ENCODE peak calls at places on chromosomes 7 and 10, in seven cellular contexts. K is WERI-Rb-1, D is right atrium auricular region, X is transverse colon, H is body of pancreas, S is hepatocyte, M is neural progenitor cell. W is an unnamed sample.

GRCh38 chr7:24576171-24577052 is 3.2 kb downstream of the PALS2 start:
- DNase-seq in K (peak), D (no peak), X (no peak), H (peak), S (peak), M (peak), W (peak)

GRCh38 chr7:107560898-107561516 is 2.7 kb downstream of the COG5 start:
- DNase-seq in K (no peak), D (no peak), X (no peak), H (no peak), S (no peak), M (no peak), W (no peak)

GRCh38 chr10:60338002-60338564 is 51.6 kb downstream of the ANK3 start:
- DNase-seq in K (no peak), D (no peak), X (no peak), H (no peak), S (no peak), M (no peak), W (peak)

GRCh38 chr7:100895956-100896742 is 461 bp upstream of the ACHE start:
- DNase-seq in K (peak), D (no peak), X (peak), H (peak), S (peak), M (peak), W (peak)

GRCh38 chr7:31791881-31792280 is 104.9 kb downstream of the PPP1R17 start:
- DNase-seq in K (no peak), D (no peak), X (no peak), H (no peak), S (no peak), M (no peak), W (no peak)

GRCh38 chr7:71193099-71193810 is 61.3 kb downstream of the GALNT17 start:
- DNase-seq in K (no peak), D (no peak), X (no peak), H (no peak), S (no peak), M (no peak), W (peak)

GRCh38 chr7:33776791-33777190 is 128.5 kb upstream of the BMPER start:
- DNase-seq in K (no peak), D (no peak), X (no peak), H (no peak), S (no peak), M (no peak), W (no peak)

GRCh38 chr10:129966370-129966769 is 2.3 kb upstream of the EBF3 start:
- DNase-seq in K (no peak), D (no peak), X (no peak), H (no peak), S (no peak), M (no peak), W (no peak)

GRCh38 chr10:24944512-24945255 is 7.7 kb downstream of the PRTFDC1 start:
- DNase-seq in K (peak), D (no peak), X (peak), H (peak), S (peak), M (no peak), W (peak)

GRCh38 chr10:86958831-86959736 is 685 bp downstream of the SNCG start:
- DNase-seq in K (peak), D (no peak), X (no peak), H (peak), S (peak), M (no peak), W (peak)

GRCh38 chr10:73744690-73744994 is 470 bp downstream of the SEC24C start:
- DNase-seq in K (peak), D (no peak), X (peak), H (peak), S (peak), M (peak), W (no peak)

GRCh38 chr10:86693721-86694369 is 25.5 kb downstream of the LDB3 start:
- DNase-seq in K (peak), D (peak), X (peak), H (peak), S (peak), M (peak), W (peak)

GRCh38 chr10:12238821-12239220 is 42.8 kb downstream of the CDC123 start:
- DNase-seq in K (no peak), D (no peak), X (no peak), H (no peak), S (no peak), M (no peak), W (no peak)

GRCh38 chr10:97826892-97827291 is 22.8 kb upstream of the GOLGA7B start:
- DNase-seq in K (no peak), D (no peak), X (no peak), H (no peak), S (no peak), M (no peak), W (no peak)

GRCh38 chr10:97830064-97830463 is 19.6 kb upstream of the GOLGA7B start:
- DNase-seq in K (no peak), D (no peak), X (no peak), H (peak), S (no peak), M (no peak), W (no peak)

GRCh38 chr10:97827778-97828291 is 21.8 kb upstream of the GOLGA7B start:
- DNase-seq in K (no peak), D (no peak), X (no peak), H (no peak), S (no peak), M (no peak), W (no peak)

GRCh38 chr10:97825020-97825739 is 24.5 kb upstream of the GOLGA7B start:
- DNase-seq in K (no peak), D (no peak), X (no peak), H (no peak), S (no peak), M (no peak), W (no peak)

DNA sequence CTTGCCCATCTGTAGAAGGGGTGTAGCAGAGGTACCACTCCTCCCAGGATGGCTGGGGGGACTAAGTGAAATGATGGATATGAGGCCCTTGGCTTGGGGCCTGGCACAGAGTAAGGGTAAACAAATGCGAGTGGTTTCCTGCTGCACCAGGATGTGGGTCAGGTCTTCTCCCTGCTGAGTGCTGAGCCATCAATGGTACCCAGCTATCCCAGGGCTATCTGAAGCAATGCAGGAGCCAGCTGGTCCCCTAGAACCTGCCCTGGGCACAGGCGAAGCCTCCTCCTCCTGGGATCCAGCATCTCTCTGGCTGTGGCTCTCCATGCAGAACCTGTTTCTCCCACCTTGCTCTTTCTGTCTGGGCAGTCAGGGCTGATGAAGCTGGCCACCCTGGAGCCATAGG is 20.9 kb upstream of the GOLGA7B start:
- DNase-seq in K (no peak), D (no peak), X (no peak), H (no peak), S (no peak), M (no peak), W (no peak)
- TF ChIP-seq CTCF in K (no peak), D (no peak), X (no peak), H (no peak), S (no peak), M (no peak), W (no peak)

GRCh38 chr10:119781498-119781897 is 55.6 kb downstream of the INPP5F start:
- DNase-seq in K (no peak), D (no peak), X (no peak), H (no peak), S (no peak), M (no peak), W (no peak)

GRCh38 chr10:119783665-119784027 is 57.8 kb downstream of the INPP5F start:
- DNase-seq in K (no peak), D (no peak), X (no peak), H (no peak), S (no peak), M (no peak), W (no peak)

GRCh38 chr10:119786117-119786769 is 60.4 kb downstream of the INPP5F start:
- DNase-seq in K (no peak), D (no peak), X (no peak), H (no peak), S (peak), M (peak), W (peak)

GRCh38 chr10:119780879-119781480 is 55.1 kb downstream of the INPP5F start:
- DNase-seq in K (no peak), D (no peak), X (no peak), H (no peak), S (no peak), M (no peak), W (no peak)

DNA sequence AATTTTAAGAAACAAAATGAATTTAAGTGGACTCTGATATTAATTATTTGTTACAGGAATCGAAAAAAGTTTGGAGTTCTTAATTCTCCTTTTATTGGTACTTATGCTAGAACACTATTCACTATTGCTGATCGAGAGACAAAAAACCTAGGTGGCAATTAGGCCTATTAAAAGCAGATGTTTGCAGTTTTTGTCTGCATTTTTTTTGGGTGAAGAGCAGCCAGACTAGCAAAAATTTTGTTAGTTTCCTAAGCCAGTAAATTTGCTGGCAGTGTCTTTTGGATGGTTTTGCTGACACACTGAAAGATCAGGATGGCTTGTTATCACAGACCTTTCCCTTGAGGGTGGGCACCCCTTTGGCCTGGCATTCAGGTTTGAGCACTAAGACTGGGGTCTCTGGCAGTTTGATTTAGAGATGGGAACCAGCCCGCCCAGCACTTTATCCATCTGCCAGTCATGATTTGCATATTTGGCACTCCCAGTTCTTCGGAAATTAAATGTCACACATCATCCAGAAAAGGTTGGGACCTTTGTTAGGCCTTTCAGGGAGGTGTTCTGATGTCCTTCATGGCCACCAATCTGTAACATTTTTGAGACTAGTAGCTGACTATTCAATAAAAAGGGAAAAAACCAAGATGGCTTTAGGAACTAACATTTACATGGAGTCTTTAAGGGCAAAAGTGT is 57.3 kb downstream of the INPP5F start:
- DNase-seq in K (no peak), D (no peak), X (no peak), H (no peak), S (no peak), M (no peak), W (no peak)
- H3K4me3 ChIP-seq in K (no peak), D (no peak), X (no peak), H (no peak), S (no peak), M (no peak), W (no peak)

GRCh38 chr10:19713800-19714525 is 102.3 kb upstream of the PLXDC2 start:
- DNase-seq in K (no peak), D (no peak), X (no peak), H (no peak), S (no peak), M (peak), W (peak)

GRCh38 chr10:19724287-19724686 is 91.9 kb upstream of the PLXDC2 start:
- DNase-seq in K (no peak), D (no peak), X (no peak), H (no peak), S (no peak), M (no peak), W (no peak)

DNA sequence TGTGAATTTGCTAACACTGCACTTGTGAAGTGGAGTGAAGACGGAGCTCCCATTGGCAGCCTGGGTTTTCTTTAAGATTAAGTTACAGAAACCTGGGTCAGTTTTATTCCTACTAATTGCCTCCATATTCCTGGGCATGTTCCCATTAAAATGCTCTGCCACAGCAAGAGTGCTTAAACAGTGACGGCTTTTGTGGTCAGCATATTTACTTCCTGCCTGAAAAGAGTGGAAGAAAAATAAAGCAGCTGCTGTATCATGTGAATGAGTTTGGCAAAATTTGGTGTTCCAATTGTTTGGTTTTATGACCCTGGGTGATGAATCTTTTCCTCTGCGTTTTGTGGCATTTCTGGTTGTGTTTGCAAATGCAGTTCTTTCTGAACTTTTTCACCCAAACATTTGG is 96.9 kb upstream of the PLXDC2 start:
- DNase-seq in K (no peak), D (no peak), X (no peak), H (no peak), S (peak), M (no peak), W (no peak)
- H3K27ac ChIP-seq in K (no peak), D (no peak), X (no peak), H (no peak), S (peak), M (no peak), W (no peak)

DNA sequence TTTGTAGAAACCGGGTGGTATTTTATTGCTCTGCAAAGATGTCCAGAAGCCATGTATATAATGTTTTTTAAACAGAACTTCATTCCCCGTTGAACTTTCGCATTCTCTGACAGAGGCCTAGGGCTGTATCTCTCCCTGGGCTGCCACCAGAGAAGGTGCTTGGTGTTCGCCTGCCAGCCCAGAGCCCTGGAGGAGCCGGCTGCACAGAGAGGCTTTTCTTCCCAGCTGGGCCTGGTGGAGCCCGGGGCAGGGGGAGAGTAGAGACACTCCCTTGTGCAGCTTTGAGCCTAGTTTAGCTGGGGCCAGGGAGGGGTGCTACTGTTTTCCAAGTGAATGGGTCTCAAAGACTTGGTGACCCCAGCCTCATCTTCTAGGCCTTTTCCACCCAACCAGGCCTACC is 13.6 kb upstream of the TRIM8 start:
- DNase-seq in K (no peak), D (no peak), X (no peak), H (no peak), S (peak), M (no peak), W (no peak)
- TF ChIP-seq CTCF in K (no peak), D (no peak), X (no peak), H (no peak), S (no peak), M (no peak), W (no peak)

GRCh38 chr10:89393898-89394297 is 1.5 kb downstream of the IFIT1 start:
- DNase-seq in K (no peak), D (no peak), X (no peak), H (no peak), S (no peak), M (no peak), W (no peak)

GRCh38 chr10:89395141-89395540 is 2.7 kb downstream of the IFIT1 start:
- DNase-seq in K (no peak), D (no peak), X (no peak), H (no peak), S (no peak), M (no peak), W (no peak)

GRCh38 chr10:89391882-89392756 is at the start of gene IFIT1:
- DNase-seq in K (no peak), D (peak), X (peak), H (peak), S (peak), M (peak), W (peak)

GRCh38 chr10:89390875-89391576 is 1.4 kb upstream of the IFIT1 start:
- DNase-seq in K (no peak), D (no peak), X (no peak), H (no peak), S (no peak), M (no peak), W (no peak)

DNA sequence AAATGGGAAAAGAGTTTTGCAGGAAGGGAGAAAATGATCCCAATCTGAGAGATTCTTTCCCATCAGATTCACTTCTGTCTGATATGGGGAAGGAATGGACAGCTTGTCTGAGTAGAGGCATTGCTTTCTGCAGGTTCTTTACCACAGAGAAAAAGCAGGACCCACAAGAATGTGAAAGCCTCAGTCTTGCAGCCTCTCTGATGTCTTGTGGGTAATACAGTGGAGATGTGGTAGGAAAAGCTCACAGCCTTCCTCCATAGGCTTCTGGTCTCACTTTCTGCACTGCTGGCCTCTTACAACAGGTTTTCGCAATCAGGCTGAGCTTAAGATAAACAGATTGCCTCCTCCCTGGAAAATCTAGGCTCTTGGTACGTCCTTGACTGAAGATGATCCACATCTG is 551 bp downstream of the IFIT1 start:
- DNase-seq in K (no peak), D (no peak), X (peak), H (peak), S (peak), M (no peak), W (no peak)
- H3K4me3 ChIP-seq in K (no peak), D (peak), X (peak), H (no peak), S (peak), M (peak), W (peak)